ENCODE peak calls at places on chromosomes 7 and 10, in four cellular contexts. N is transverse colon, E is IMR-90, U is lower lobe of right lung. W is an unnamed sample.

GRCh38 chr7:42232275-42232674 is 4.7 kb downstream of the GLI3 start:
- DNase-seq in N (no peak), E (peak; percentile 31), U (no peak), W (no peak)

GRCh38 chr7:69814421-69814962 is 216.2 kb downstream of the AUTS2 start:
- DNase-seq in N (no peak), E (no peak), U (no peak), W (no peak)

GRCh38 chr7:50349963-50350944 is 45.7 kb downstream of the IKZF1 start:
- DNase-seq in N (no peak), E (no peak), U (no peak), W (no peak)

GRCh38 chr7:156929789-156930539 is 19.5 kb upstream of the NOM1 start:
- DNase-seq in N (no peak), E (no peak), U (no peak), W (no peak)

GRCh38 chr10:63935705-63936104 is 414.5 kb downstream of the REEP3 start:
- DNase-seq in N (no peak), E (no peak), U (no peak), W (no peak)

GRCh38 chr7:96558530-96558929 is 151.1 kb downstream of the SEM1 start:
- DNase-seq in N (no peak), E (peak; percentile 46), U (no peak), W (no peak)

GRCh38 chr7:106047818-106048490 is 64.2 kb downstream of the SYPL1 start:
- DNase-seq in N (no peak), E (no peak), U (no peak), W (no peak)

GRCh38 chr7:23971031-23971430 is 261.0 kb downstream of the STK31 start:
- DNase-seq in N (no peak), E (no peak), U (no peak), W (no peak)

GRCh38 chr7:288671-289101 is 1.3 kb upstream of the FOXL3 start:
- DNase-seq in N (no peak), E (no peak), U (peak; percentile 42), W (no peak)

GRCh38 chr10:132946806-132947530 is 4.6 kb upstream of the CFAP46 start:
- DNase-seq in N (no peak), E (no peak), U (no peak), W (no peak)

GRCh38 chr7:45921699-45922519 is 837 bp upstream of the IGFBP3 start:
- DNase-seq in N (peak; percentile 26), E (peak; percentile 75), U (peak; percentile 51), W (no peak)

GRCh38 chr7:135710417-135711138 is 17.4 kb downstream of the SLC13A4 start:
- DNase-seq in N (no peak), E (no peak), U (no peak), W (no peak)

GRCh38 chr10:11874568-11875182 is 51.5 kb downstream of the PROSER2 start:
- DNase-seq in N (no peak), E (peak; percentile 12), U (no peak), W (peak; percentile 47)

GRCh38 chr7:131574741-131575140 is 18.3 kb upstream of the PODXL start:
- DNase-seq in N (no peak), E (no peak), U (no peak), W (no peak)

GRCh38 chr7:151449990-151450389 is 10.0 kb upstream of the CRYGN start:
- DNase-seq in N (no peak), E (no peak), U (no peak), W (no peak)

GRCh38 chr7:111729483-111729882 is 167.2 kb upstream of the IMMP2L start:
- DNase-seq in N (no peak), E (no peak), U (no peak), W (no peak)

GRCh38 chr10:86583983-86584382 is 62.4 kb upstream of the WAPL start:
- DNase-seq in N (no peak), E (no peak), U (no peak), W (no peak)

GRCh38 chr10:102743078-102743587 is 615 bp upstream of the WBP1L start:
- DNase-seq in N (no peak), E (no peak), U (no peak), W (no peak)

GRCh38 chr10:131403936-131404335 is 92.4 kb upstream of the TCERG1L start:
- DNase-seq in N (no peak), E (no peak), U (no peak), W (no peak)

GRCh38 chr10:62063795-62064472 is 162.4 kb downstream of the ARID5B start:
- DNase-seq in N (no peak), E (peak; percentile 65), U (no peak), W (no peak)

GRCh38 chr10:69407621-69408301 is 9.0 kb downstream of the TACR2 start:
- DNase-seq in N (no peak), E (no peak), U (no peak), W (no peak)

GRCh38 chr7:95250591-95250990 is 73.7 kb downstream of the PON1 start:
- DNase-seq in N (no peak), E (no peak), U (no peak), W (no peak)

GRCh38 chr7:1225462-1226154 is 7.1 kb upstream of the UNCX start:
- DNase-seq in N (no peak), E (no peak), U (no peak), W (no peak)

GRCh38 chr7:122790558-122790957 is 87.8 kb upstream of the RNF148 start:
- DNase-seq in N (no peak), E (no peak), U (no peak), W (no peak)

GRCh38 chr10:18659784-18660561 is 742 bp downstream of the ARL5B start:
- DNase-seq in N (peak; percentile 76), E (peak; percentile 31), U (no peak), W (peak; percentile 53)

GRCh38 chr7:23956769-23957556 is 246.9 kb downstream of the STK31 start:
- DNase-seq in N (no peak), E (peak; percentile 6), U (no peak), W (peak; percentile 35)

GRCh38 chr10:22657566-22658190 is 56.7 kb downstream of the PIP4K2A start:
- DNase-seq in N (no peak), E (peak; percentile 53), U (no peak), W (no peak)

GRCh38 chr7:151503902-151504714 is 15.6 kb downstream of the RHEB start:
- DNase-seq in N (no peak), E (peak; percentile 91), U (no peak), W (no peak)

GRCh38 chr10:99854860-99855259 is 72.4 kb downstream of the ABCC2 start:
- DNase-seq in N (no peak), E (peak; percentile 83), U (no peak), W (no peak)

GRCh38 chr10:101022967-101023705 is 7.8 kb downstream of the PDZD7 start:
- DNase-seq in N (no peak), E (no peak), U (no peak), W (no peak)

GRCh38 chr10:9331583-9332008 is 1277.1 kb downstream of the GATA3 start:
- DNase-seq in N (no peak), E (peak; percentile 65), U (no peak), W (no peak)

GRCh38 chr7:145643981-145644380 is 472.6 kb upstream of the CNTNAP2 start:
- DNase-seq in N (no peak), E (no peak), U (no peak), W (no peak)

GRCh38 chr10:132135398-132135872 is 51.3 kb upstream of the DPYSL4 start:
- DNase-seq in N (no peak), E (no peak), U (peak; percentile 44), W (no peak)

GRCh38 chr10:114172241-114172640 is 1.8 kb downstream of the CCDC186 start:
- DNase-seq in N (no peak), E (peak; percentile 40), U (no peak), W (no peak)

GRCh38 chr10:114173680-114174461 is at the start of gene CCDC186:
- DNase-seq in N (peak; percentile 99), E (peak; percentile 80), U (peak; percentile 98), W (peak; percentile 99)

GRCh38 chr10:114174462-114175190 is 623 bp upstream of the CCDC186 start:
- DNase-seq in N (no peak), E (peak; percentile 39), U (peak; percentile 82), W (peak; percentile 64)

GRCh38 chr10:114175667-114176066 is 1.7 kb upstream of the CCDC186 start:
- DNase-seq in N (no peak), E (no peak), U (no peak), W (no peak)

GRCh38 chr10:114172776-114173555 is 1.0 kb downstream of the CCDC186 start:
- DNase-seq in N (no peak), E (no peak), U (no peak), W (no peak)
- H3K27ac ChIP-seq in N (peak overlapping the region; percentile 96), E (no peak overlapping the region), U (peak overlapping the region; percentile 92), W (peak overlapping the region; percentile 93)

GRCh38 chr7:92714280-92714679 is 122.1 kb downstream of the CDK6 start:
- DNase-seq in N (no peak), E (no peak), U (no peak), W (no peak)
- H3K4me1 ChIP-seq in N (peaks cover 20% of the 10 kb centered on the region), E (peaks cover 10% of the 10 kb centered on the region), U (peaks cover 17% of the 10 kb centered on the region), W (peaks cover 53% of the 10 kb centered on the region)

GRCh38 chr10:93667795-93668194 is 34.6 kb downstream of the FRA10AC1 start:
- DNase-seq in N (no peak), E (no peak), U (no peak), W (no peak)

GRCh38 chr10:93672890-93673289 is 29.5 kb downstream of the FRA10AC1 start:
- DNase-seq in N (no peak), E (no peak), U (no peak), W (no peak)

GRCh38 chr10:93672022-93672678 is 30.2 kb downstream of the FRA10AC1 start:
- DNase-seq in N (no peak), E (no peak), U (no peak), W (no peak)

GRCh38 chr10:93671042-93671441 is 31.4 kb downstream of the FRA10AC1 start:
- DNase-seq in N (no peak), E (no peak), U (no peak), W (no peak)

DNA sequence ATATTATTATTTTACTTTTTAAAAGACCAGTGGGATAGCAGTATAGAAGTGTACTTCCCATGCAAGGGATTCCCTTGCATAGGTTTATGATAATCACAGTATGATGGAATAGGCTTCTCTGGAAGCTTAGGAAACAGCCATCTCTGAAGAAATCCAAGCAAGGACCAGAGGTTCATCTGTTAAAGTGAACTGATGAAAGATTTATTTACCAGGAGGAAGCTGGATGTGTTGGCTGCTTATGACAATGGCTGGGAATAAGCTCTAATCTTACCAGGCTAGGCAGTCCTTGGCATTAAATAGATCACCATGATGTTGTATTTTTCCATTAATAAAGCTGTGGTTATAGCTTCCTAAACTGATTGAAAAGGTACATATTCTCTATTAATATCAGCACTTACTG is 32.0 kb downstream of the FRA10AC1 start:
- DNase-seq in N (no peak), E (no peak), U (no peak), W (no peak)
- H3K36me3 ChIP-seq in N (peaks cover 24% of the 10 kb centered on the region), E (peaks cover 14% of the 10 kb centered on the region), U (peaks cover 76% of the 10 kb centered on the region), W (peaks cover 82% of the 10 kb centered on the region)

DNA sequence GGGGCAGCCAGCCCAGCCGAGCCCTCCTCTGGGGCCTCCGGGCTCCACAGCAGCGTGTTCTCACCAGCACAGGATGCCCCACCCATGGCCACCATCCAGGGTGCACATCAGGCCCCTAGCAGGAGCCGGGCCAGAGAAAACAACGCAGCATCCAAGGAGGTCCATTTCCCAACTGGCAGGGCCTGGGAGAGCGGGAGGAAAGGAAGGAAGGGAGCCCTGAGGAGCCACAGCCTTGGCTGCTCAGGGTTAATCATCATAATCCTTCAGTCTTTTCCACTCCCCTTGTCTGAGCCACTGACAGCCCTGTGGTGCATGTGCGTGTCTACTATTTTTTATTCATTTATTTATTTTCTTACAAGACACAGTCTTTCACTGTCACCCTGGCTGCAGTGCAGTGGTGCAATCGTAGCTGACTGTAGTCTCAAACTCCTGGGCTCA is 3.6 kb downstream of the PLAC9 start:
- DNase-seq in N (no peak), E (peak; percentile 88), U (peak; percentile 73), W (peak; percentile 43)
- H3K27ac ChIP-seq in N (peak overlapping the region; percentile 58), E (peak overlapping the region; percentile 74), U (peak overlapping the region; percentile 73), W (peak overlapping the region; percentile 44)

W was measured in stomach.